ENCODE peak calls at places on chromosome 21, in nine cellular contexts. K is uterus, H is fibroblast of pulmonary artery, Z is coronary artery, P is bronchial epithelial cell, W is NB4, O is astrocyte of the spinal cord, X is heart right ventricle, D is cardiac muscle cell. L is an unnamed sample.
A peak's percentile ranks its signal among the peaks of the same experiment; 100 is the strongest.

GRCh38 chr21:35323947-35324346 is 274.8 kb upstream of the RUNX1 start:
- DNase-seq in K (no peak), H (peak; percentile 19), Z (no peak), P (no peak), W (no peak), O (peak; percentile 9), X (peak; percentile 16), D (no peak), L (peak; percentile 74)

GRCh38 chr21:35136586-35137254 is 87.6 kb upstream of the RUNX1 start:
- DNase-seq in K (no peak), H (peak; percentile 45), Z (no peak), P (peak; percentile 80), W (no peak), O (peak; percentile 55), X (no peak), D (no peak), L (peak; percentile 65)

GRCh38 chr21:14585122-14585521 is 39.0 kb upstream of the SAMSN1 start:
- DNase-seq in K (no peak), H (no peak), Z (no peak), P (no peak), W (no peak), O (no peak), X (no peak), D (no peak), L (no peak)

GRCh38 chr21:34994646-34995631 is 54.2 kb downstream of the RUNX1 start:
- DNase-seq in K (no peak), H (no peak), Z (no peak), P (no peak), W (peak; percentile 34), O (no peak), X (no peak), D (no peak), L (peak; percentile 43)

GRCh38 chr21:34126269-34126668 is 52.9 kb downstream of the MRPS6 start:
- DNase-seq in K (no peak), H (no peak), Z (no peak), P (peak; percentile 91), W (no peak), O (peak; percentile 56), X (no peak), D (peak; percentile 35), L (peak; percentile 51)

GRCh38 chr21:45001134-45002095 is 61.6 kb downstream of the SLX9 start:
- DNase-seq in K (no peak), H (peak; percentile 70), Z (peak; percentile 92), P (peak; percentile 61), W (no peak), O (peak; percentile 68), X (peak; percentile 62), D (no peak), L (peak; percentile 81)

GRCh38 chr21:32233055-32233546 is 45.7 kb downstream of the MIS18A start:
- DNase-seq in K (no peak), H (no peak), Z (no peak), P (peak; percentile 15), W (no peak), O (no peak), X (no peak), D (no peak), L (peak; percentile 44)

GRCh38 chr21:33241846-33242245 is 12.1 kb downstream of the IFNAR2 start:
- DNase-seq in K (no peak), H (no peak), Z (no peak), P (no peak), W (peak; percentile 56), O (no peak), X (no peak), D (no peak), L (no peak)

GRCh38 chr21:26124421-26124833 is 46.1 kb downstream of the APP start:
- DNase-seq in K (no peak), H (peak; percentile 55), Z (no peak), P (peak; percentile 54), W (no peak), O (peak; percentile 39), X (no peak), D (peak; percentile 33), L (peak; percentile 40)

GRCh38 chr21:46304955-46305354 is 18.7 kb downstream of the C21orf58 start:
- DNase-seq in K (no peak), H (no peak), Z (no peak), P (no peak), W (no peak), O (no peak), X (no peak), D (no peak), L (no peak)

GRCh38 chr21:25944672-25945213 is 210.0 kb downstream of the GABPA start:
- DNase-seq in K (no peak), H (no peak), Z (no peak), P (no peak), W (no peak), O (no peak), X (no peak), D (no peak), L (peak; percentile 64)

GRCh38 chr21:31248598-31248997 is 95.5 kb downstream of the TIAM1 start:
- DNase-seq in K (no peak), H (peak; percentile 60), Z (no peak), P (peak; percentile 66), W (no peak), O (peak; percentile 66), X (no peak), D (no peak), L (no peak)

GRCh38 chr21:46063734-46064680 is 33.9 kb upstream of the COL6A2 start:
- DNase-seq in K (peak; percentile 24), H (no peak), Z (no peak), P (no peak), W (no peak), O (no peak), X (no peak), D (no peak), L (no peak)

GRCh38 chr21:45309069-45309521 is 21.4 kb upstream of the POFUT2 start:
- DNase-seq in K (no peak), H (peak; percentile 75), Z (no peak), P (no peak), W (peak; percentile 79), O (peak; percentile 75), X (peak; percentile 77), D (peak; percentile 76), L (peak; percentile 39)

GRCh38 chr21:25501996-25502665 is 105.2 kb downstream of the MRPL39 start:
- DNase-seq in K (no peak), H (no peak), Z (no peak), P (peak; percentile 14), W (peak; percentile 35), O (no peak), X (no peak), D (no peak), L (no peak)

GRCh38 chr21:29302340-29302991 is 3.7 kb downstream of the BACH1 start:
- DNase-seq in K (no peak), H (no peak), Z (no peak), P (peak; percentile 32), W (no peak), O (no peak), X (no peak), D (peak; percentile 30), L (no peak)

GRCh38 chr21:39881661-39882060 is 14.4 kb downstream of the PCP4 start:
- DNase-seq in K (no peak), H (no peak), Z (no peak), P (no peak), W (no peak), O (no peak), X (no peak), D (no peak), L (no peak)

GRCh38 chr21:23398726-23399125 is 2208.6 kb downstream of the MRPL39 start:
- DNase-seq in K (no peak), H (no peak), Z (no peak), P (no peak), W (no peak), O (no peak), X (no peak), D (no peak), L (no peak)

GRCh38 chr21:23402929-23403520 is 2204.3 kb downstream of the MRPL39 start:
- DNase-seq in K (no peak), H (no peak), Z (no peak), P (no peak), W (no peak), O (no peak), X (no peak), D (no peak), L (no peak)

GRCh38 chr21:23401278-23401677 is 2206.0 kb downstream of the MRPL39 start:
- DNase-seq in K (no peak), H (peak; percentile 1), Z (no peak), P (peak; percentile 10), W (peak; percentile 27), O (no peak), X (no peak), D (peak; percentile 18), L (no peak)
- TF ChIP-seq CTCF in K (no peak), H (no peak), Z (no peak), P (no peak), W (peak; percentile 31), O (peak; percentile 5), X (no peak), D (no peak), L (no peak)

GRCh38 chr21:38376693-38377092 is 119.9 kb downstream of the KCNJ15 start:
- DNase-seq in K (peak; percentile 23), H (no peak), Z (no peak), P (no peak), W (no peak), O (no peak), X (no peak), D (no peak), L (no peak)
- H3K4me3 ChIP-seq in K (no peak overlapping the region), H (no peak overlapping the region), Z (peak overlapping the region; percentile 14), P (no peak overlapping the region), W (no peak overlapping the region), O (no peak overlapping the region), X (no peak overlapping the region), D (no peak overlapping the region), L (no peak overlapping the region)

GRCh38 chr21:42539931-42540343 is 26.3 kb downstream of the SLC37A1 start:
- DNase-seq in K (no peak), H (no peak), Z (no peak), P (no peak), W (peak; percentile 81), O (no peak), X (no peak), D (peak; percentile 38), L (no peak)
- TF ChIP-seq CTCF in K (no peak), H (no peak), Z (no peak), P (no peak), W (peak; percentile 52), O (peak; percentile 12), X (no peak), D (peak; percentile 12), L (no peak)

GRCh38 chr21:37915516-37915915 is 741 bp downstream of the KCNJ6 start:
- DNase-seq in K (no peak), H (no peak), Z (no peak), P (no peak), W (no peak), O (no peak), X (no peak), D (peak; percentile 3), L (peak; percentile 50)

GRCh38 chr21:37916795-37917142 is 512 bp upstream of the KCNJ6 start:
- DNase-seq in K (no peak), H (no peak), Z (no peak), P (no peak), W (no peak), O (no peak), X (no peak), D (peak; percentile 70), L (no peak)

GRCh38 chr21:37917612-37918011 is 1.4 kb upstream of the KCNJ6 start:
- DNase-seq in K (no peak), H (peak; percentile 59), Z (no peak), P (peak; percentile 71), W (no peak), O (peak; percentile 7), X (no peak), D (no peak), L (peak; percentile 22)

GRCh38 chr21:37914211-37914900 is 1.9 kb downstream of the KCNJ6 start:
- DNase-seq in K (no peak), H (peak; percentile 15), Z (no peak), P (no peak), W (peak; percentile 3), O (peak; percentile 15), X (no peak), D (peak; percentile 84), L (peak; percentile 5)

GRCh38 chr21:37915941-37916794 is at the start of gene KCNJ6:
- DNase-seq in K (no peak), H (peak; percentile 45), Z (no peak), P (no peak), W (peak; percentile 6), O (peak; percentile 54), X (no peak), D (peak; percentile 87), L (peak; percentile 53)
- H3K4me3 ChIP-seq in K (no peak within 1 kb of the TSS), H (peak within 1 kb of the TSS; percentile 24), Z (peak within 1 kb of the TSS; percentile 61), P (no peak within 1 kb of the TSS), W (no peak within 1 kb of the TSS), O (peak within 1 kb of the TSS; percentile 21), X (peak within 1 kb of the TSS; percentile 24), D (peak within 1 kb of the TSS; percentile 36), L (peak within 1 kb of the TSS; percentile 60)